ENCODE peak calls at places on chromosomes 11 and 22, in four cellular contexts. One of them, this sample, is unnamed.

GRCh38 chr11:113014262-113014661 is 53.0 kb downstream of the NCAM1 start:
- DNase-seq in WERI-Rb-1: peak
- DNase-seq in CD8-positive, alpha-beta T cell: no peak
- DNase-seq in lung: no peak
- DNase-seq in this sample: no peak

GRCh38 chr11:104024572-104024971 is 11.9 kb upstream of the DDI1 start:
- DNase-seq in WERI-Rb-1: no peak
- DNase-seq in CD8-positive, alpha-beta T cell: no peak
- DNase-seq in lung: no peak
- DNase-seq in this sample: no peak

GRCh38 chr22:21013742-21014201 is 1.2 kb upstream of the P2RX6 start:
- DNase-seq in WERI-Rb-1: no peak
- DNase-seq in CD8-positive, alpha-beta T cell: no peak
- DNase-seq in lung: no peak
- DNase-seq in this sample: no peak

GRCh38 chr11:110728883-110729282 is 16.6 kb upstream of the ARHGAP20 start:
- DNase-seq in WERI-Rb-1: no peak
- DNase-seq in CD8-positive, alpha-beta T cell: no peak
- DNase-seq in lung: no peak
- DNase-seq in this sample: no peak

GRCh38 chr11:31487848-31488247 is 21.6 kb downstream of the IMMP1L start:
- DNase-seq in WERI-Rb-1: peak
- DNase-seq in CD8-positive, alpha-beta T cell: no peak
- DNase-seq in lung: no peak
- DNase-seq in this sample: no peak

GRCh38 chr11:72069200-72069599 is 11.1 kb downstream of the NUMA1 start:
- DNase-seq in WERI-Rb-1: no peak
- DNase-seq in CD8-positive, alpha-beta T cell: no peak
- DNase-seq in lung: no peak
- DNase-seq in this sample: no peak

GRCh38 chr11:46369458-46370152 is 11.9 kb upstream of the MDK start:
- DNase-seq in WERI-Rb-1: peak
- DNase-seq in CD8-positive, alpha-beta T cell: peak
- DNase-seq in lung: peak
- DNase-seq in this sample: no peak

GRCh38 chr11:9777525-9777924 is 113.6 kb downstream of the SWAP70 start:
- DNase-seq in WERI-Rb-1: no peak
- DNase-seq in CD8-positive, alpha-beta T cell: no peak
- DNase-seq in lung: no peak
- DNase-seq in this sample: no peak

GRCh38 chr22:40857309-40857851 is 432 bp downstream of the XPNPEP3 start:
- DNase-seq in WERI-Rb-1: no peak
- DNase-seq in CD8-positive, alpha-beta T cell: no peak
- DNase-seq in lung: no peak
- DNase-seq in this sample: no peak

GRCh38 chr11:114264381-114264780 is 31.8 kb upstream of the NNMT start:
- DNase-seq in WERI-Rb-1: no peak
- DNase-seq in CD8-positive, alpha-beta T cell: no peak
- DNase-seq in lung: no peak
- DNase-seq in this sample: no peak

GRCh38 chr11:46594785-46595184 is 962 bp upstream of the AMBRA1 start:
- DNase-seq in WERI-Rb-1: no peak
- DNase-seq in CD8-positive, alpha-beta T cell: no peak
- DNase-seq in lung: no peak
- DNase-seq in this sample: no peak

GRCh38 chr11:57645716-57646085 is 4.0 kb downstream of the YPEL4 start:
- DNase-seq in WERI-Rb-1: no peak
- DNase-seq in CD8-positive, alpha-beta T cell: no peak
- DNase-seq in lung: no peak
- DNase-seq in this sample: no peak

GRCh38 chr11:47918882-47919495 is 61.4 kb upstream of the PTPRJ start:
- DNase-seq in WERI-Rb-1: no peak
- DNase-seq in CD8-positive, alpha-beta T cell: no peak
- DNase-seq in lung: no peak
- DNase-seq in this sample: no peak

GRCh38 chr22:31039393-31039792 is 41.7 kb upstream of the SMTN start:
- DNase-seq in WERI-Rb-1: no peak
- DNase-seq in CD8-positive, alpha-beta T cell: no peak
- DNase-seq in lung: no peak
- DNase-seq in this sample: no peak

GRCh38 chr11:34359548-34359891 is 1.7 kb upstream of the ABTB2 start:
- DNase-seq in WERI-Rb-1: no peak
- DNase-seq in CD8-positive, alpha-beta T cell: no peak
- DNase-seq in lung: no peak
- DNase-seq in this sample: no peak

GRCh38 chr11:612201-612960 is 3.4 kb downstream of the IRF7 start:
- DNase-seq in WERI-Rb-1: peak
- DNase-seq in CD8-positive, alpha-beta T cell: no peak
- DNase-seq in lung: no peak
- DNase-seq in this sample: no peak

GRCh38 chr11:125956371-125956770 is 10.5 kb downstream of the VSIG10L2 start:
- DNase-seq in WERI-Rb-1: no peak
- DNase-seq in CD8-positive, alpha-beta T cell: no peak
- DNase-seq in lung: no peak
- DNase-seq in this sample: no peak

GRCh38 chr22:26322179-26322905 is 106.7 kb upstream of the ASPHD2 start:
- DNase-seq in WERI-Rb-1: no peak
- DNase-seq in CD8-positive, alpha-beta T cell: no peak
- DNase-seq in lung: no peak
- DNase-seq in this sample: no peak

GRCh38 chr11:13386567-13386966 is 76.5 kb downstream of the BTBD10 start:
- DNase-seq in WERI-Rb-1: no peak
- DNase-seq in CD8-positive, alpha-beta T cell: no peak
- DNase-seq in lung: no peak
- DNase-seq in this sample: no peak

GRCh38 chr11:2204361-2205213 is 33.0 kb upstream of the TH start:
- DNase-seq in WERI-Rb-1: no peak
- DNase-seq in CD8-positive, alpha-beta T cell: no peak
- DNase-seq in lung: no peak
- DNase-seq in this sample: no peak

GRCh38 chr22:32804036-32804435 is 2.5 kb downstream of the TIMP3 start:
- DNase-seq in WERI-Rb-1: no peak
- DNase-seq in CD8-positive, alpha-beta T cell: no peak
- DNase-seq in lung: no peak
- DNase-seq in this sample: no peak

GRCh38 chr11:90243534-90243933 is 20.7 kb upstream of the CHORDC1 start:
- DNase-seq in WERI-Rb-1: no peak
- DNase-seq in CD8-positive, alpha-beta T cell: no peak
- DNase-seq in lung: no peak
- DNase-seq in this sample: no peak

GRCh38 chr11:2805388-2806057 is 80.1 kb downstream of the CDKN1C start:
- DNase-seq in WERI-Rb-1: peak
- DNase-seq in CD8-positive, alpha-beta T cell: no peak
- DNase-seq in lung: peak
- DNase-seq in this sample: peak

GRCh38 chr22:38228873-38229740 is 27.3 kb downstream of the MAFF start:
- DNase-seq in WERI-Rb-1: no peak
- DNase-seq in CD8-positive, alpha-beta T cell: no peak
- DNase-seq in lung: no peak
- DNase-seq in this sample: no peak

GRCh38 chr11:78914503-78914902 is 339.8 kb upstream of the NARS2 start:
- DNase-seq in WERI-Rb-1: no peak
- DNase-seq in CD8-positive, alpha-beta T cell: no peak
- DNase-seq in lung: no peak
- DNase-seq in this sample: no peak

GRCh38 chr11:78912778-78913177 is 338.1 kb upstream of the NARS2 start:
- DNase-seq in WERI-Rb-1: no peak
- DNase-seq in CD8-positive, alpha-beta T cell: no peak
- DNase-seq in lung: no peak
- DNase-seq in this sample: no peak

GRCh38 chr11:78921517-78921916 is 346.9 kb upstream of the NARS2 start:
- DNase-seq in WERI-Rb-1: no peak
- DNase-seq in CD8-positive, alpha-beta T cell: no peak
- DNase-seq in lung: no peak
- DNase-seq in this sample: no peak

GRCh38 chr11:78920329-78920728 is 345.7 kb upstream of the NARS2 start:
- DNase-seq in WERI-Rb-1: no peak
- DNase-seq in CD8-positive, alpha-beta T cell: no peak
- DNase-seq in lung: no peak
- DNase-seq in this sample: no peak

DNA sequence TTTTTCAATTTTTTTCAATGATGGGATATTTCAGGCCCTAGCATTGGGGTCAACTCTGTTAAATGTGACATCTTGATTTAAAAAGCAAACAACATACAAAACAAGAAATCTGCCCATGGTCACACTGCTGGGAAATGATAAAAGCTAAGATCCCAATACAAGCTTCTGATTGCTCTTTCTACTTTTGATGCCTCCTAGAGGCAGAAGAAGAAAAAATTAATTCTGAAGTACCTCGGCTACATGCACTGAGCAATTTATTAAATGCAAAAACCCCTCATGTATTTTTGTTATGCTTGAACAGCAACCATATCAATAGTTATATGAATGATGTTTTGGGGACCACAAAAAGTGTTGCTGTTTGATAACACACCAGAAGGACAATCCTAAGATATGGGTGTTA is 342.1 kb upstream of the NARS2 start:
- DNase-seq in WERI-Rb-1: no peak
- DNase-seq in CD8-positive, alpha-beta T cell: no peak
- DNase-seq in lung: no peak
- DNase-seq in this sample: no peak
- TF ChIP-seq CTCF in WERI-Rb-1: peak
- TF ChIP-seq CTCF in CD8-positive, alpha-beta T cell: no peak
- TF ChIP-seq CTCF in lung: no peak
- TF ChIP-seq CTCF in this sample: no peak

DNA sequence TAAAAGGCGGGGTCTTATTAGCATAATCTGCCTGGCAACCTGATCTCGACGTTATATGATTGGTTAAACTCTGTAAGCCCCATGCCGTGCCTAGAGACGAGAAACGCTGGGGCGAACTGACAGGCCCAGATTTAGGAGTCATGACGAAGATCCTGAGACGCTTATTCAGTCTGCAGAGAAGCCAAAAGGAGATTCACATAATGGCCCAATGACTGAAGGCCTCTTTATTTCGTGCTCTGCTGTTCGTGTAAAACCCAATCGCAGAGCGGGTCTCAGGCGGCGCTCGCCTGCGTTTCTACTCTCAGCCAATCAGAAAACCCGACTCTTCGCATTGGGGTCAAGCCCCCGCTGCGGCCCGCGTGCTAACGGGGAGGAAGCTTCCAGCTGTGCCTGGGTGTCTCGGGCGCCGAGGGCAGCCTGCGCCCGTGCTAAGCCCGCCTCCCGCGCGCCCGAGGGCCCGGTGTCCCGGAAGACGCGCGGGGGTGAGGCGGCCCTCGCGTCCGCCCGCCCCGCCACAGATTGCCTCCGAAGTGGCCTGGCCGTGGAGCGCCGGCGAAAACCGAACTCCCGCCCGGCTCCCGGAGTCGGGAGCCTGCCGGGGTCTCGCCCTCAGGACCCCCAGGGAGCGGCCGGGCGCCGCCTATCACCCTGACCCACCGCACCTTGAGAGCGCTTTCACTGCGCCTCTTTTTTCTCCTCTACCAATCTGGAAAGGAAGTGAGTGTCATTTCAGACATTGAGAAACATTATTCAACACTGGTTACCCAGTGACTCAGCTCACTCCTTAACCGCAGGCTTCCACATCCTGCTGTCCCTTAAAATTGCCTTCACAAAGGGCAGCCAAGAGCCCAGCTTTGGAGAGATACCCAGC is 446 bp upstream of the PRDM10 start:
- DNase-seq in WERI-Rb-1: peak
- DNase-seq in CD8-positive, alpha-beta T cell: peak
- DNase-seq in lung: peak
- DNase-seq in this sample: peak
- TF ChIP-seq CTCF in WERI-Rb-1: no peak
- TF ChIP-seq CTCF in CD8-positive, alpha-beta T cell: no peak
- TF ChIP-seq CTCF in lung: no peak
- TF ChIP-seq CTCF in this sample: no peak

DNA sequence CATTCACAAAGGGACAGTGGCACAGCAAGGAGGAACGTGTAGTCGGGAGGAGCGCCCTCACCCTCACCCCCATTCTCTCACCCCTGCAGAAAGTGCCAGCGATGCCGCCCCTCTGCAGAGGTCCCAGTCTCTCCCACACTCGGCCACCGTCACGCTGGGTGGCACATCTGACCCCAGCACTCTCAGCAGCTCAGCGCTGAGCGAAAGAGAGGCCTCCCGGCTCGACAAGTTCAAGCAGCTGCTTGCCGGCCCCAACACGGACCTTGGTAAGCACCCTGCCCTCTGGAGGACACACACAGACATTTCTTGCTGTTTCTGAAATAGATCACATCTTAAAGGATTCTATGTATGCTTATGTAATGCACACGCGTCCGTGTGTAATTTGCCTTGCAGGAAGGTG is 34.9 kb downstream of the TBC1D22A start:
- DNase-seq in WERI-Rb-1: peak
- DNase-seq in CD8-positive, alpha-beta T cell: no peak
- DNase-seq in lung: no peak
- DNase-seq in this sample: no peak
- TF ChIP-seq CTCF in WERI-Rb-1: no peak
- TF ChIP-seq CTCF in CD8-positive, alpha-beta T cell: no peak
- TF ChIP-seq CTCF in lung: no peak
- TF ChIP-seq CTCF in this sample: no peak

GRCh38 chr22:18023509-18024275 is 669 bp downstream of the MICAL3 start:
- DNase-seq in WERI-Rb-1: peak
- DNase-seq in CD8-positive, alpha-beta T cell: no peak
- DNase-seq in lung: peak
- DNase-seq in this sample: no peak
- TF ChIP-seq CTCF in WERI-Rb-1: peak
- TF ChIP-seq CTCF in CD8-positive, alpha-beta T cell: no peak
- TF ChIP-seq CTCF in lung: no peak
- TF ChIP-seq CTCF in this sample: no peak

GRCh38 chr11:65516135-65516968 is 8.5 kb upstream of the SCYL1 start:
- DNase-seq in WERI-Rb-1: no peak
- DNase-seq in CD8-positive, alpha-beta T cell: no peak
- DNase-seq in lung: no peak
- DNase-seq in this sample: no peak
- TF ChIP-seq CTCF in WERI-Rb-1: no peak
- TF ChIP-seq CTCF in CD8-positive, alpha-beta T cell: no peak
- TF ChIP-seq CTCF in lung: no peak
- TF ChIP-seq CTCF in this sample: no peak

GRCh38 chr11:102886999-102887398 is 12.2 kb upstream of the MMP12 start:
- DNase-seq in WERI-Rb-1: no peak
- DNase-seq in CD8-positive, alpha-beta T cell: no peak
- DNase-seq in lung: no peak
- DNase-seq in this sample: no peak

DNA sequence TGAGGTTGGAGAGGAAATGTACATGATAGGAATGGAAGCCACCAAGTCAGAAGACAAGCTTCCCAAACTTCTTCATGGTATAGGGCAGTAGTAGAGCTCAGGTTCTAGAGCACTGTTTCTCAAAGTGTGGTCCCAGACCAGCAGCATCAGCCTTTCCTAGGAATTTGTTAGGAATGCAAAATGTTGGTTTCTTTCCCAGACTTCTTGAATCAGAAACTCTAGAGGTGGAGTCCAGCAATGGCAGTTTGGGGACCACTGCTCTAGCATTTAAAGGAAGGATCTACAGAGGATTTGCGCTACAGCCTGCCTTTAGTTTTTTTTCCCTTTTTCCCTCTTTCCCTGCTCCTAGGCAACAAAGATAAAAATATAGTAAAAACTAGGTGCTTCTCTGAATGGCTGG is 17.0 kb upstream of the MMP12 start:
- DNase-seq in WERI-Rb-1: no peak
- DNase-seq in CD8-positive, alpha-beta T cell: no peak
- DNase-seq in lung: no peak
- DNase-seq in this sample: no peak
- TF ChIP-seq CTCF in WERI-Rb-1: no peak
- TF ChIP-seq CTCF in CD8-positive, alpha-beta T cell: no peak
- TF ChIP-seq CTCF in lung: no peak
- TF ChIP-seq CTCF in this sample: no peak